ENCODE peak calls at places on chromosomes 12 and 14, in four cellular contexts. L, W, O and V are unnamed samples.

GRCh38 chr14:51636109-51636508 is 15.6 kb upstream of the FRMD6 start:
- DNase-seq in L (no peak), W (no peak), O (no peak), V (no peak)

GRCh38 chr14:20415723-20416622 is 2.7 kb upstream of the TEP1 start:
- DNase-seq in L (peak), W (peak), O (peak), V (no peak)

GRCh38 chr12:132926417-132926833 is 29.7 kb downstream of the ZNF605 start:
- DNase-seq in L (no peak), W (no peak), O (no peak), V (no peak)

GRCh38 chr12:69435644-69436043 is 34.5 kb upstream of the FRS2 start:
- DNase-seq in L (no peak), W (no peak), O (peak), V (no peak)

GRCh38 chr12:53940448-53941014 is 1.9 kb downstream of the HOXC13 start:
- DNase-seq in L (no peak), W (no peak), O (no peak), V (no peak)

GRCh38 chr12:124457287-124458219 is 109.9 kb downstream of the NCOR2 start:
- DNase-seq in L (peak), W (peak), O (peak), V (peak)

GRCh38 chr12:5268424-5269210 is 163.3 kb upstream of the NTF3 start:
- DNase-seq in L (no peak), W (no peak), O (no peak), V (no peak)

GRCh38 chr12:120199595-120200306 is 1.2 kb downstream of the RPLP0 start:
- DNase-seq in L (no peak), W (peak), O (peak), V (no peak)

GRCh38 chr12:47938093-47938492 is 25.3 kb upstream of the TMEM106C start:
- DNase-seq in L (no peak), W (peak), O (peak), V (no peak)

GRCh38 chr12:121697093-121697698 is 15.4 kb upstream of the TMEM120B start:
- DNase-seq in L (peak), W (peak), O (peak), V (no peak)

GRCh38 chr12:22231836-22232235 is 102.7 kb downstream of the ST8SIA1 start:
- DNase-seq in L (no peak), W (no peak), O (peak), V (no peak)

GRCh38 chr12:5437657-5438056 is 5.7 kb downstream of the NTF3 start:
- DNase-seq in L (no peak), W (no peak), O (no peak), V (no peak)

GRCh38 chr14:46988312-46988711 is 336.7 kb upstream of the RPL10L start:
- DNase-seq in L (no peak), W (no peak), O (no peak), V (no peak)

GRCh38 chr12:110105961-110106540 is 18.1 kb upstream of the IFT81 start:
- DNase-seq in L (no peak), W (no peak), O (no peak), V (no peak)

GRCh38 chr14:39682000-39682399 is 249.8 kb upstream of the FBXO33 start:
- DNase-seq in L (no peak), W (no peak), O (no peak), V (no peak)

GRCh38 chr12:10031318-10031717 is 836 bp downstream of the CLEC9A start:
- DNase-seq in L (no peak), W (no peak), O (peak), V (no peak)

GRCh38 chr12:31967569-31967968 is 8.4 kb downstream of the RESF1 start:
- DNase-seq in L (no peak), W (no peak), O (no peak), V (no peak)

GRCh38 chr12:81078469-81079196 is 754 bp downstream of the ACSS3 start:
- DNase-seq in L (no peak), W (peak), O (peak), V (no peak)

GRCh38 chr14:39350866-39351265 is 81.4 kb downstream of the FBXO33 start:
- DNase-seq in L (no peak), W (no peak), O (no peak), V (no peak)

GRCh38 chr12:30533518-30533917 is 162.2 kb downstream of the IPO8 start:
- DNase-seq in L (no peak), W (peak), O (peak), V (no peak)

GRCh38 chr14:20630340-20631022 is 11.0 kb downstream of the OR6S1 start:
- DNase-seq in L (no peak), W (peak), O (peak), V (no peak)

GRCh38 chr12:76637807-76638206 is 78.2 kb upstream of the OSBPL8 start:
- DNase-seq in L (no peak), W (peak), O (peak), V (no peak)

GRCh38 chr12:108825205-108825950 is 32.0 kb downstream of the SSH1 start:
- DNase-seq in L (no peak), W (no peak), O (peak), V (no peak)

GRCh38 chr12:89737000-89737399 is 28.4 kb upstream of the ATP2B1 start:
- DNase-seq in L (no peak), W (no peak), O (no peak), V (no peak)

GRCh38 chr14:21987937-21988336 is 314.3 kb upstream of the OR4E1 start:
- DNase-seq in L (peak), W (no peak), O (peak), V (no peak)